ENCODE peak calls at places on chromosomes 4 and X, in four cellular contexts. E is fibroblast of lung, W is GM20000, M is H9. Y is an unnamed sample.

GRCh38 chr4:82797591-82798081 is 960 bp downstream of the SCD5 start:
- DNase-seq in E (peak), W (peak), M (peak), Y (peak)

GRCh38 chrX:150907474-150907873 is 9.0 kb upstream of the CD99L2 start:
- DNase-seq in E (no peak), W (no peak), M (no peak), Y (no peak)

GRCh38 chrX:73447311-73447794 is 500 bp downstream of the CDX4 start:
- DNase-seq in E (no peak), W (no peak), M (peak), Y (no peak)

GRCh38 chrX:45740291-45740690 is 539.6 kb upstream of the DIPK2B start:
- DNase-seq in E (no peak), W (no peak), M (no peak), Y (no peak)

GRCh38 chr4:77921701-77922100 is 59.1 kb downstream of the MRPL1 start:
- DNase-seq in E (peak), W (no peak), M (no peak), Y (no peak)

GRCh38 chr4:123162859-123163258 is 233.7 kb upstream of the SPRY1 start:
- DNase-seq in E (no peak), W (no peak), M (no peak), Y (no peak)

GRCh38 chr4:17510582-17510981 is 1.3 kb downstream of the QDPR start:
- DNase-seq in E (no peak), W (no peak), M (no peak), Y (no peak)

GRCh38 chr4:73142995-73143547 is 73.6 kb upstream of the COX18 start:
- DNase-seq in E (peak), W (no peak), M (no peak), Y (no peak)

GRCh38 chr4:169164669-169165415 is 105.9 kb downstream of the SH3RF1 start:
- DNase-seq in E (no peak), W (no peak), M (no peak), Y (no peak)

GRCh38 chrX:7828594-7828993 is 14.4 kb upstream of the VCX start:
- DNase-seq in E (no peak), W (no peak), M (no peak), Y (no peak)

GRCh38 chrX:27731962-27732361 is 75.8 kb upstream of the MAGEB10 start:
- DNase-seq in E (no peak), W (no peak), M (no peak), Y (no peak)

GRCh38 chr4:14254252-14254651 is 626.7 kb upstream of the BOD1L1 start:
- DNase-seq in E (peak), W (peak), M (peak), Y (peak)

GRCh38 chr4:41129128-41129754 is 85.1 kb downstream of the APBB2 start:
- DNase-seq in E (no peak), W (no peak), M (no peak), Y (no peak)

GRCh38 chrX:136708348-136708747 is 60.4 kb downstream of the CD40LG start:
- DNase-seq in E (no peak), W (no peak), M (no peak), Y (no peak)

GRCh38 chrX:136712631-136713030 is 64.7 kb downstream of the CD40LG start:
- DNase-seq in E (no peak), W (no peak), M (no peak), Y (no peak)

GRCh38 chrX:136714626-136715599 is 65.8 kb downstream of the ARHGEF6 start:
- DNase-seq in E (no peak), W (peak), M (no peak), Y (no peak)

GRCh38 chrX:136710324-136710951 is 62.5 kb downstream of the CD40LG start:
- DNase-seq in E (no peak), W (no peak), M (no peak), Y (no peak)

DNA sequence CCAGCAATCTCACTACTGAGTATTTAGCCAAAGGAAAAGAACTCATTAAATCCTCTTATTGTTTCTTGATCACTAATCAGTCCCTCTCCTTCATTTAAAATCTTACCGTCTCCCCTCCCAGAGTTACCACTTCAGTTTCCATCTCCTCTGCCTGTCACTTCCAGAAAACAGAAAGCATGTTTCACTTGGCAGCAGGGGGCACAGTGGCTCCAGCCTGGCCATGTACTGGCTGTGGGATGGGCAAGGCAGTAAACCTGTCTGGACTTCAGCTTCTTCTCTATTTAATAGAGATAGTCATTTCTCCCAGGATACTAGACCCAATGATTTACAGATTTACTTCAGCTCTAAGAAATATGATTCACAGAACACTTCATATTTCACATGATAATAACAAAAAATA is 63.2 kb downstream of the CD40LG start:
- DNase-seq in E (peak), W (peak), M (peak), Y (no peak)
- TF ChIP-seq CTCF in E (peak), W (no peak), M (peak), Y (peak)

GRCh38 chr4:53476232-53477037 is 99.0 kb downstream of the FIP1L1 start:
- DNase-seq in E (peak), W (no peak), M (no peak), Y (no peak)
- TF ChIP-seq CTCF in E (no peak), W (no peak), M (no peak), Y (no peak)

DNA sequence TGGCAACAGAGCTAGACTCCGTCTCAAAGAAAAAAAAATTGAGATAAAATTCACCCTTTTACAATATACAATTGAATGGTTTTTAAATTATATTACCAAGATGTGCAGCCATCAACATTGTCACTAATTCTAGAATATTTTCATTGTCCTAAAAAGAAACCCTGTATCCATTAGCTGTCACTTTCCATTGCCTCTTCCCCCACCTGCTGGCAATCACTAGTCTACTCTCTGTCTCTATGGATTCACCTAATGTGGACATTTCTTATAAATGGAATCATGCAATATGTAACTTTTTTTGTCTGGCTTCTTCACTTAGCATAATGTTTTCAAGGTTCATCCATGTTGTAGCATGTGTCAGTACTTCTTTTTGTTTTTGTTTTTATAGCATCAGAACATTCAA is 20.8 kb downstream of the ABHD18 start:
- DNase-seq in E (no peak), W (no peak), M (no peak), Y (no peak)
- TF ChIP-seq CTCF in E (no peak), W (no peak), M (no peak), Y (no peak)

GRCh38 chrX:95907081-95907480 is 777.6 kb upstream of the DIAPH2 start:
- DNase-seq in E (no peak), W (no peak), M (no peak), Y (no peak)

GRCh38 chrX:95903490-95903889 is 781.2 kb upstream of the DIAPH2 start:
- DNase-seq in E (peak), W (no peak), M (peak), Y (no peak)
- TF ChIP-seq CTCF in E (no peak), W (no peak), M (peak), Y (peak)

GRCh38 chr4:79820427-79820826 is 252.6 kb downstream of the ANTXR2 start:
- DNase-seq in E (no peak), W (no peak), M (no peak), Y (no peak)
- TF ChIP-seq CTCF in E (no peak), W (no peak), M (peak), Y (no peak)